ENCODE peak calls at places on chromosomes 5 and 9, in six cellular contexts. P, B, O, S, L and Z are unnamed samples.

GRCh38 chr9:83034587-83034986 is 28.4 kb downstream of the RASEF start:
- DNase-seq in P (no peak), B (no peak), O (no peak), S (no peak), L (no peak), Z (no peak)

GRCh38 chr5:176497852-176498251 is 39.4 kb downstream of the RNF44 start:
- DNase-seq in P (no peak), B (no peak), O (peak; percentile 14), S (no peak), L (no peak), Z (no peak)

GRCh38 chr9:20402273-20402875 is 219.9 kb downstream of the MLLT3 start:
- DNase-seq in P (no peak), B (no peak), O (no peak), S (no peak), L (no peak), Z (no peak)

GRCh38 chr9:81535542-81536241 is 153.7 kb downstream of the TLE1 start:
- DNase-seq in P (no peak), B (no peak), O (peak; percentile 74), S (no peak), L (no peak), Z (no peak)

GRCh38 chr5:122099060-122099790 is 21.2 kb upstream of the LOX start:
- DNase-seq in P (no peak), B (no peak), O (peak; percentile 73), S (no peak), L (no peak), Z (no peak)

GRCh38 chr5:72407078-72407477 is 86.9 kb downstream of the PTCD2 start:
- DNase-seq in P (no peak), B (no peak), O (no peak), S (no peak), L (no peak), Z (no peak)

GRCh38 chr9:5918460-5918859 is 27.8 kb downstream of the MLANA start:
- DNase-seq in P (no peak), B (no peak), O (no peak), S (no peak), L (no peak), Z (no peak)

GRCh38 chr9:7542648-7543165 is 256.9 kb downstream of the DMAC1 start:
- DNase-seq in P (no peak), B (no peak), O (no peak), S (no peak), L (no peak), Z (no peak)

GRCh38 chr9:27799326-27799725 is 226.0 kb upstream of the C9orf72 start:
- DNase-seq in P (no peak), B (no peak), O (no peak), S (no peak), L (no peak), Z (no peak)

GRCh38 chr9:129138476-129139232 is 27.4 kb downstream of the PTPA start:
- DNase-seq in P (peak; percentile 61), B (no peak), O (peak; percentile 77), S (peak; percentile 23), L (peak; percentile 92), Z (no peak)

GRCh38 chr5:74255692-74256091 is 384.8 kb downstream of the ENC1 start:
- DNase-seq in P (no peak), B (no peak), O (no peak), S (no peak), L (no peak), Z (no peak)

GRCh38 chr9:93205045-93205768 is 21.3 kb downstream of the WNK2 start:
- DNase-seq in P (peak; percentile 82), B (no peak), O (no peak), S (no peak), L (peak; percentile 84), Z (no peak)

GRCh38 chr5:154086641-154087040 is 47.9 kb downstream of the MFAP3 start:
- DNase-seq in P (peak; percentile 45), B (no peak), O (no peak), S (no peak), L (no peak), Z (no peak)

GRCh38 chr5:154090656-154091055 is 51.9 kb downstream of the MFAP3 start:
- DNase-seq in P (no peak), B (no peak), O (no peak), S (no peak), L (no peak), Z (no peak)

GRCh38 chr5:154086123-154086522 is 47.4 kb downstream of the MFAP3 start:
- DNase-seq in P (no peak), B (no peak), O (no peak), S (no peak), L (no peak), Z (no peak)

GRCh38 chr5:154087260-154087659 is 48.5 kb downstream of the MFAP3 start:
- DNase-seq in P (no peak), B (no peak), O (no peak), S (no peak), L (no peak), Z (no peak)

GRCh38 chr5:154088801-154089200 is 50.0 kb downstream of the MFAP3 start:
- DNase-seq in P (no peak), B (no peak), O (no peak), S (no peak), L (no peak), Z (no peak)
- TF ChIP-seq CTCF in P (no peak), B (no peak), O (no peak), S (no peak), L (no peak), Z (no peak)

DNA sequence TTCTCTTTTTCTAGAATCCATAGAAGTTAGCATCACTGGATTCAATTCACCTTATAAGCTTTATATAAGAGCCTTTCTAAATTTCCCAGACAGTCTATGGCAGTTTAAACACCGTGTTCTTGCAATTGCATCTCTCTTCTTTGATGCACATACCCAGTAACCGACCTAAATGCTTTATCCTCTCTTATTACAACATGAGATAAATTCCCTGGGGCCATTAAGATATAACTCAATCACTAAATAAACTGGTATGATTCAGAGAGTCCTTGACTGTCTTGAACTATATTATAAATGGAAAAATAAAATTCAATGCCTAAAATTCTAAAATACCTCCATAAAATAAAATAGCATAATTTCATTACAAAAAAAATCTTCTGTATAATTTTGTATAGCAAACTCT is 98.1 kb downstream of the DIRAS2 start:
- DNase-seq in P (no peak), B (no peak), O (no peak), S (no peak), L (no peak), Z (no peak)
- TF ChIP-seq CTCF in P (no peak), B (no peak), O (no peak), S (no peak), L (no peak), Z (no peak)

DNA sequence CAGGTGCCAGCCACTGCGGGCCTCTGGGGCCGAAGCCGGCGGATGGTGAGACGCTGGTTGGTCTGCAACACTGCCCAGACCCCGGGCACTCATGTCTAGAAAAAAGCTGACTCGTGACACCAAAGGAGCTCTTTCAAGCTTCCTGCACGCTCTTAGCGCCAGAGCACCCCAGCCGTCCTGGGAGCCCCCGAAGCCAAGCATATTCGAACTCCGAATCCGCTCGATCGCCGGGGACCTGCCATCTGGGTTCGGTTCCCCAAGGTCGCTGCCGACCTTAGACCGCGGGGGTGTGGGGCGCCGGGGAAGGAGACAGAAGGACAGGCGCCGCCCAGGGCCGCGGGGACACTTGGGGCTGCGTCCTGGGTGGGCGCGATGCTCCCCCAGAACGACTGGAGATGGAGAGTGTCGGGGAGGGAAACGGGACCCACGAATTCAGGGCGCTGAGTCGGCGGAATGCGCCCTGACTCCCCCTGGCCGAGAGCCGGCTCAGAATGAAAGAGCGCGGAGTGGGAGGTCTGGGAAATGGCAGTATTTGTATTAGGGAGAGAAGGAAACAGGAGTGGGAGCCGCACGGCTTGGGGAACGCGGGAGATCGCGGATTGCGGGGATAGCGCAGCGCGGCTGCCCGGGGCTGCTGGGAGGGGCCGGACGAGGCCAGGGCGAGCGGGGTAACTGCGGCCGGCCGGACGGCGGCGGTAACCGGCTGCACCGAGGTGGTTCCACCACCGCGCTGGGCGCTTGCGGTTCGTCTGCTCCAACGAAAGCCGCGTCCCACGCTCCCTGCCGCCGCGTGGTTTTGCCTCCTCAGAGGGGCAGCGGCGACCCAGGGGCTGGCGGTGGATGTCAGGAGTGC is 20.1 kb upstream of the MARCHF6 start:
- DNase-seq in P (peak; percentile 52), B (no peak), O (no peak), S (peak; percentile 38), L (no peak), Z (peak; percentile 67)
- TF ChIP-seq CTCF in P (peak; percentile 38), B (no peak), O (peak; percentile 8), S (no peak), L (no peak), Z (peak; percentile 51)

GRCh38 chr5:64594601-64595518 is 89.0 kb downstream of the RGS7BP start:
- DNase-seq in P (no peak), B (no peak), O (peak; percentile 0), S (no peak), L (no peak), Z (no peak)
- TF ChIP-seq CTCF in P (peak; percentile 52), B (no peak), O (peak; percentile 31), S (no peak), L (peak; percentile 53), Z (peak; percentile 73)

DNA sequence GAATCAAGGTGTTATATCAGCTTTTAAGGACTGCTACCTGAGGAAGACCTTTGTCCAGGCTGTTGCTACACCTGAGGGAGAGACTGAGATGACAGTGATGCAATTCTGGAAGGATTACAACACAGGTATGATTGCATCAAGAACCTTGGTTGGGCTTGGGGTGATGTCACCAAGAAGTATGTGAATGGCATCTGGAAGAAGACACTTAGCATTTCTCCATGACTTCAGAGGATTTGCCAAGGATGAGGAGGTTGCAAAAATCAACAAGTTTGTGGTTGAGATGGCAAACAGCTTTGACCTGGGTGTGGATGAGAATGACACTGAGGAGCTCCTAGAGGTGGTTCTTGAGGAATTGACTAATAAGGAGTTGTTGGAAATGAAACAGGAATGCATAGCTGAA is 67.9 kb upstream of the PANK3 start:
- DNase-seq in P (no peak), B (no peak), O (no peak), S (no peak), L (no peak), Z (no peak)
- TF ChIP-seq CTCF in P (no peak), B (no peak), O (no peak), S (no peak), L (no peak), Z (no peak)

DNA sequence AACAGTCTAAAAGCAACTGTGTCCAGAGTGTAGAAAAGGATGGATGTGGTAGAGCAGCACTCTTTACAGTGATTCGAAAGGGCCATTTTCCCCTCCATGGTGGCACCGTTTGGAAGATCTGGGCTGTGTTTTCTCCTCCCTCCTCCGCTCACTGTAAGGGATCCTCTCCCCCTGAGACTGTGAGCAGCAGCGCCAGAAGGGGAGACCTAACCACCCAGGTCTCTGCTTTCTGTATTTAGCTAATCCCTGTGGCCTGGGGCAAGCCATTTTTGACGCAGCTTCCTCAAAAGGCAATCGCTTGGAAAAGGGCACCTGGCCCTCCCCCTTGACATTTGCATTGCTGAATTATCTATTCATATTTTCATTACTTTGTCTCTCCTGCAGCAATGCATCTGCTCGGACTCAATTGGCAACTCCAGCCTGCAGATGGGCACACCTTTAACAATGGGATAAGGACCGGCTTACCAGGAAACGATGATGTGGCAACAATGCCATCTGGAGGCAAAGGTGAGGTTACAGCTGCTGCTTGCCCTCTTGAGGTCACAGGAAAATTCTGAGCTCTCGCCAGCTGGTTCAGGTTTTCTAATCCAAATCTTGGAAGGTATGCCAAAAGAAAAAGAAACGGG is 244.3 kb upstream of the WWC1 start:
- DNase-seq in P (no peak), B (no peak), O (peak; percentile 26), S (peak; percentile 34), L (no peak), Z (no peak)
- TF ChIP-seq CTCF in P (peak; percentile 49), B (no peak), O (peak; percentile 30), S (no peak), L (no peak), Z (peak; percentile 73)